ENCODE peak calls at places on chromosomes 5 and 9, in six cellular contexts. B is H1, Q is mesenchymal stem cell, Z is IMR-90, J is mesendoderm, W is trophoblast cell. D is an unnamed sample.

GRCh38 chr5:27130587-27130986 is 92.2 kb upstream of the CDH9 start:
- DNase-seq in B (no peak), Q (peak; percentile 60), Z (peak; percentile 0), J (no peak), W (no peak), D (no peak)

GRCh38 chr9:127347831-127348699 is 48.9 kb upstream of the SLC2A8 start:
- DNase-seq in B (no peak), Q (peak; percentile 47), Z (peak; percentile 75), J (peak; percentile 27), W (peak; percentile 35), D (no peak)

GRCh38 chr9:120642129-120642528 is 62.2 kb upstream of the CDK5RAP2 start:
- DNase-seq in B (no peak), Q (peak; percentile 18), Z (peak; percentile 41), J (no peak), W (no peak), D (no peak)

GRCh38 chr5:180367300-180367699 is 14.2 kb upstream of the GFPT2 start:
- DNase-seq in B (no peak), Q (no peak), Z (no peak), J (no peak), W (no peak), D (no peak)

GRCh38 chr9:116145036-116145435 is 8.6 kb upstream of the PAPPA start:
- DNase-seq in B (no peak), Q (peak; percentile 14), Z (no peak), J (no peak), W (no peak), D (no peak)

GRCh38 chr5:96332535-96333396 is 100.3 kb downstream of the PCSK1 start:
- DNase-seq in B (no peak), Q (no peak), Z (no peak), J (no peak), W (no peak), D (no peak)

GRCh38 chr9:136902259-136902821 is 16.0 kb downstream of the TRAF2 start:
- DNase-seq in B (no peak), Q (peak; percentile 59), Z (peak; percentile 86), J (no peak), W (peak; percentile 64), D (no peak)

GRCh38 chr5:179382486-179382885 is 37.2 kb upstream of the ADAMTS2 start:
- DNase-seq in B (no peak), Q (no peak), Z (no peak), J (no peak), W (peak; percentile 39), D (no peak)

GRCh38 chr5:130198927-130199326 is 294.7 kb downstream of the CHSY3 start:
- DNase-seq in B (no peak), Q (peak; percentile 27), Z (no peak), J (peak; percentile 79), W (peak; percentile 65), D (no peak)

GRCh38 chr5:11363779-11364178 is 540.5 kb downstream of the CTNND2 start:
- DNase-seq in B (no peak), Q (no peak), Z (no peak), J (no peak), W (no peak), D (no peak)

GRCh38 chr9:7946458-7946857 is 146.9 kb upstream of the DMAC1 start:
- DNase-seq in B (no peak), Q (no peak), Z (no peak), J (no peak), W (no peak), D (no peak)

GRCh38 chr9:1883004-1883403 is 132.1 kb upstream of the SMARCA2 start:
- DNase-seq in B (no peak), Q (no peak), Z (no peak), J (no peak), W (peak; percentile 75), D (no peak)

GRCh38 chr5:58922392-58923171 is 339.7 kb downstream of the RAB3C start:
- DNase-seq in B (no peak), Q (no peak), Z (peak; percentile 6), J (no peak), W (no peak), D (no peak)

GRCh38 chr5:151186052-151186451 is 28.5 kb upstream of the ANXA6 start:
- DNase-seq in B (no peak), Q (no peak), Z (no peak), J (no peak), W (no peak), D (no peak)

GRCh38 chr5:98794414-98795080 is 21.1 kb downstream of the RGMB start:
- DNase-seq in B (no peak), Q (no peak), Z (no peak), J (no peak), W (no peak), D (no peak)

GRCh38 chr9:69622664-69623063 is 49.5 kb downstream of the APBA1 start:
- DNase-seq in B (no peak), Q (no peak), Z (peak; percentile 46), J (no peak), W (peak; percentile 55), D (no peak)

GRCh38 chr9:9257999-9258398 is 1354.8 kb downstream of the PTPRD start:
- DNase-seq in B (no peak), Q (no peak), Z (no peak), J (no peak), W (no peak), D (no peak)

GRCh38 chr5:156474251-156474650 is 147.3 kb downstream of the SGCD start:
- DNase-seq in B (no peak), Q (peak; percentile 42), Z (peak; percentile 73), J (no peak), W (no peak), D (no peak)

GRCh38 chr5:68505917-68506860 is 290.6 kb downstream of the PIK3R1 start:
- DNase-seq in B (no peak), Q (peak; percentile 77), Z (peak; percentile 67), J (no peak), W (peak; percentile 45), D (peak; percentile 1)

GRCh38 chr5:144566747-144567415 is 396.2 kb downstream of the KCTD16 start:
- DNase-seq in B (no peak), Q (peak; percentile 69), Z (peak; percentile 76), J (peak; percentile 58), W (no peak), D (no peak)

GRCh38 chr9:95506692-95507455 is 9.9 kb downstream of the PTCH1 start:
- DNase-seq in B (peak; percentile 65), Q (peak; percentile 77), Z (peak; percentile 58), J (peak; percentile 81), W (peak; percentile 71), D (no peak)

GRCh38 chr5:64865662-64866061 is 96.9 kb downstream of the CWC27 start:
- DNase-seq in B (no peak), Q (no peak), Z (peak; percentile 12), J (no peak), W (no peak), D (no peak)

GRCh38 chr9:37364751-37365360 is 57.6 kb upstream of the GRHPR start:
- DNase-seq in B (peak; percentile 57), Q (no peak), Z (no peak), J (peak; percentile 32), W (no peak), D (no peak)

GRCh38 chr9:123169926-123170325 is 98.5 kb downstream of the STRBP start:
- DNase-seq in B (no peak), Q (no peak), Z (no peak), J (no peak), W (no peak), D (no peak)

GRCh38 chr9:26326473-26327044 is 566.0 kb downstream of the CAAP1 start:
- DNase-seq in B (peak; percentile 51), Q (peak; percentile 78), Z (peak; percentile 81), J (peak; percentile 79), W (peak; percentile 79), D (peak; percentile 55)

GRCh38 chr9:33815781-33816180 is 1.2 kb upstream of the UBE2R2 start:
- DNase-seq in B (no peak), Q (no peak), Z (no peak), J (no peak), W (no peak), D (no peak)

GRCh38 chr9:33816327-33817252 is at the start of gene UBE2R2:
- DNase-seq in B (peak; percentile 86), Q (peak; percentile 94), Z (peak; percentile 86), J (peak; percentile 91), W (peak; percentile 88), D (peak; percentile 85)

GRCh38 chr9:33818167-33818831 is 1.3 kb downstream of the UBE2R2 start:
- DNase-seq in B (peak; percentile 54), Q (peak; percentile 20), Z (no peak), J (peak; percentile 19), W (no peak), D (no peak)

GRCh38 chr9:33818832-33819500 is 2.0 kb downstream of the UBE2R2 start:
- DNase-seq in B (no peak), Q (peak; percentile 10), Z (peak; percentile 61), J (no peak), W (no peak), D (no peak)

GRCh38 chr9:33817327-33818166 is 587 bp downstream of the UBE2R2 start:
- DNase-seq in B (peak; percentile 83), Q (peak; percentile 89), Z (peak; percentile 70), J (peak; percentile 94), W (peak; percentile 77), D (peak; percentile 70)
- H4K8ac ChIP-seq in B (peak overlapping the region; percentile 98), Q (peak overlapping the region; percentile 67), Z (peak overlapping the region; percentile 91), J (peak overlapping the region; percentile 100), W (peak overlapping the region; percentile 100), D (peak overlapping the region; percentile 57)

DNA sequence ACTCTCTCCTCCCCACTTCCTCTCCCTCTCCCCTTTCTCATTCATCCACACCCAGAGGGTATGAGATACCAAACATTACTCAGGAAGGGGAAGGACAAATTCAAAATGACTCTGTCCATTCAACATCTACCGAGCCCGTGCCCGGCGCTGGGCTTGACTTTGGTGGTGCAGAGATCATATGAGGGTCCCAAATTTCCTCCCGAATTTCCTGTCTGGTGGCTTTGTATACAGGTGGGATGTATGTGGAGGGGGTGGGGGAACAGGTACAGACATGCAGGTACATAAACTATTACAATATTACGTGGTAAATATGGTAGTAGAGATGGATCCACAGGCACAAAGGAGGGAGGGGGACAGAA is 21.8 kb upstream of the GABRP start:
- DNase-seq in B (no peak), Q (no peak), Z (no peak), J (no peak), W (no peak), D (no peak)
- H2BK5ac ChIP-seq in B (peak overlapping the region; percentile 100), Q (no peak overlapping the region), Z (no peak overlapping the region), J (peak overlapping the region; percentile 31), W (peak overlapping the region; percentile 59), D (no peak overlapping the region)

GRCh38 chr5:150156540-150156939 is 895 bp upstream of the PDGFRB start:
- DNase-seq in B (no peak), Q (no peak), Z (no peak), J (no peak), W (no peak), D (no peak)
- H3K4me3 ChIP-seq in B (no peak overlapping the region), Q (peak overlapping the region; percentile 68), Z (no peak overlapping the region), J (no peak overlapping the region), W (no peak overlapping the region), D (no peak overlapping the region)

GRCh38 chr9:11045589-11045988 is 432.8 kb upstream of the PTPRD start:
- DNase-seq in B (no peak), Q (no peak), Z (no peak), J (peak; percentile 34), W (no peak), D (no peak)
- H4K8ac ChIP-seq in B (no peak overlapping the region), Q (no peak overlapping the region), Z (no peak overlapping the region), J (no peak overlapping the region), W (no peak overlapping the region), D (no peak overlapping the region)

GRCh38 chr9:32882616-32883015 is 99.3 kb downstream of the TMEM215 start:
- DNase-seq in B (no peak), Q (no peak), Z (no peak), J (no peak), W (no peak), D (no peak)
- H2BK5ac ChIP-seq in B (no peak overlapping the region), Q (no peak overlapping the region), Z (no peak overlapping the region), J (no peak overlapping the region), W (no peak overlapping the region), D (no peak overlapping the region)

D was measured in neuronal stem cell.